ENCODE peak calls at places on chromosomes 1 and 21, in ten cellular contexts. One of them, this sample, is unnamed.

GRCh38 chr1:67213164-67213563 is 46.9 kb downstream of the IL23R start:
- DNase-seq in LHCN-M2: peak; percentile 36
- DNase-seq in endothelial cell: peak; percentile 17
- DNase-seq in endodermal cell: peak; percentile 64
- DNase-seq in cardiac fibroblast: peak; percentile 31
- DNase-seq in neural progenitor cell: peak; percentile 74
- DNase-seq in AG09319: no peak
- DNase-seq in stimulated activated CD4-positive, alpha-beta T cell treated with anti-CD3 and anti-CD28 coated beads, Interleukin-4, amount 100 ng/mL, for 24 hours: no peak
- DNase-seq in pancreas: no peak
- DNase-seq in Right ventricle myocardium superior: no peak
- DNase-seq in this sample: peak; percentile 60

GRCh38 chr1:56686171-56686570 is 41.1 kb downstream of the PRKAA2 start:
- DNase-seq in LHCN-M2: no peak
- DNase-seq in neural progenitor cell: no peak
- DNase-seq in pancreas: no peak
- DNase-seq in endodermal cell: no peak
- DNase-seq in AG09319: no peak
- DNase-seq in cardiac fibroblast: peak; percentile 25
- DNase-seq in endothelial cell: no peak
- DNase-seq in stimulated activated CD4-positive, alpha-beta T cell treated with anti-CD3 and anti-CD28 coated beads, Interleukin-4, amount 100 ng/mL, for 24 hours: no peak
- DNase-seq in Right ventricle myocardium superior: no peak
- DNase-seq in this sample: no peak

GRCh38 chr1:67683736-67684525 is 1.1 kb upstream of the GADD45A start:
- DNase-seq in cardiac fibroblast: peak; percentile 78
- DNase-seq in stimulated activated CD4-positive, alpha-beta T cell treated with anti-CD3 and anti-CD28 coated beads, Interleukin-4, amount 100 ng/mL, for 24 hours: peak; percentile 68
- DNase-seq in endothelial cell: no peak
- DNase-seq in endodermal cell: peak; percentile 53
- DNase-seq in pancreas: no peak
- DNase-seq in neural progenitor cell: no peak
- DNase-seq in LHCN-M2: peak; percentile 27
- DNase-seq in Right ventricle myocardium superior: no peak
- DNase-seq in AG09319: no peak
- DNase-seq in this sample: no peak

GRCh38 chr1:197199923-197200467 is 53.5 kb upstream of the ASPM start:
- DNase-seq in endodermal cell: no peak
- DNase-seq in LHCN-M2: peak; percentile 19
- DNase-seq in stimulated activated CD4-positive, alpha-beta T cell treated with anti-CD3 and anti-CD28 coated beads, Interleukin-4, amount 100 ng/mL, for 24 hours: no peak
- DNase-seq in neural progenitor cell: no peak
- DNase-seq in Right ventricle myocardium superior: no peak
- DNase-seq in endothelial cell: no peak
- DNase-seq in AG09319: no peak
- DNase-seq in pancreas: no peak
- DNase-seq in cardiac fibroblast: peak; percentile 38
- DNase-seq in this sample: no peak

GRCh38 chr1:177302365-177303044 is 131.7 kb downstream of the BRINP2 start:
- DNase-seq in stimulated activated CD4-positive, alpha-beta T cell treated with anti-CD3 and anti-CD28 coated beads, Interleukin-4, amount 100 ng/mL, for 24 hours: no peak
- DNase-seq in pancreas: peak; percentile 29
- DNase-seq in AG09319: no peak
- DNase-seq in cardiac fibroblast: no peak
- DNase-seq in neural progenitor cell: peak; percentile 31
- DNase-seq in LHCN-M2: peak; percentile 26
- DNase-seq in endodermal cell: peak; percentile 53
- DNase-seq in endothelial cell: no peak
- DNase-seq in Right ventricle myocardium superior: peak; percentile 75
- DNase-seq in this sample: peak; percentile 87

GRCh38 chr1:22452401-22452963 is 831 bp downstream of the ZBTB40 start:
- DNase-seq in pancreas: peak; percentile 48
- DNase-seq in cardiac fibroblast: peak; percentile 61
- DNase-seq in endothelial cell: no peak
- DNase-seq in AG09319: no peak
- DNase-seq in neural progenitor cell: no peak
- DNase-seq in LHCN-M2: peak; percentile 35
- DNase-seq in stimulated activated CD4-positive, alpha-beta T cell treated with anti-CD3 and anti-CD28 coated beads, Interleukin-4, amount 100 ng/mL, for 24 hours: peak; percentile 20
- DNase-seq in Right ventricle myocardium superior: no peak
- DNase-seq in endodermal cell: peak; percentile 64
- DNase-seq in this sample: peak; percentile 93

GRCh38 chr1:109877320-109877771 is 33.3 kb upstream of the CSF1 start:
- DNase-seq in pancreas: peak; percentile 46
- DNase-seq in endothelial cell: peak; percentile 30
- DNase-seq in cardiac fibroblast: peak; percentile 92
- DNase-seq in Right ventricle myocardium superior: peak; percentile 83
- DNase-seq in neural progenitor cell: peak; percentile 81
- DNase-seq in LHCN-M2: peak; percentile 93
- DNase-seq in endodermal cell: peak; percentile 92
- DNase-seq in stimulated activated CD4-positive, alpha-beta T cell treated with anti-CD3 and anti-CD28 coated beads, Interleukin-4, amount 100 ng/mL, for 24 hours: no peak
- DNase-seq in AG09319: peak; percentile 82
- DNase-seq in this sample: peak; percentile 94

GRCh38 chr21:42520628-42521253 is 7.1 kb downstream of the SLC37A1 start:
- DNase-seq in endodermal cell: peak; percentile 80
- DNase-seq in Right ventricle myocardium superior: no peak
- DNase-seq in cardiac fibroblast: no peak
- DNase-seq in stimulated activated CD4-positive, alpha-beta T cell treated with anti-CD3 and anti-CD28 coated beads, Interleukin-4, amount 100 ng/mL, for 24 hours: no peak
- DNase-seq in endothelial cell: peak; percentile 49
- DNase-seq in AG09319: no peak
- DNase-seq in neural progenitor cell: peak; percentile 62
- DNase-seq in pancreas: no peak
- DNase-seq in LHCN-M2: no peak
- DNase-seq in this sample: no peak

GRCh38 chr1:113219377-113219776 is 146.4 kb downstream of the LRIG2 start:
- DNase-seq in LHCN-M2: no peak
- DNase-seq in endothelial cell: peak; percentile 17
- DNase-seq in Right ventricle myocardium superior: no peak
- DNase-seq in neural progenitor cell: peak; percentile 35
- DNase-seq in AG09319: no peak
- DNase-seq in cardiac fibroblast: no peak
- DNase-seq in stimulated activated CD4-positive, alpha-beta T cell treated with anti-CD3 and anti-CD28 coated beads, Interleukin-4, amount 100 ng/mL, for 24 hours: no peak
- DNase-seq in pancreas: no peak
- DNase-seq in endodermal cell: peak; percentile 83
- DNase-seq in this sample: no peak

GRCh38 chr1:167052389-167052788 is 37.8 kb downstream of the GPA33 start:
- DNase-seq in AG09319: no peak
- DNase-seq in LHCN-M2: no peak
- DNase-seq in cardiac fibroblast: no peak
- DNase-seq in pancreas: no peak
- DNase-seq in stimulated activated CD4-positive, alpha-beta T cell treated with anti-CD3 and anti-CD28 coated beads, Interleukin-4, amount 100 ng/mL, for 24 hours: no peak
- DNase-seq in Right ventricle myocardium superior: no peak
- DNase-seq in endothelial cell: peak; percentile 45
- DNase-seq in endodermal cell: peak; percentile 86
- DNase-seq in neural progenitor cell: peak; percentile 56
- DNase-seq in this sample: peak; percentile 89